ENCODE peak calls at places on chromosomes 2 and 18, in ten cellular contexts. T is Calu3; F is AG04450; W is A549; J is IMR-90; H is GM12864; S is MCF 10A; O is GM12865; Q is CD8-positive, alpha-beta T cell; C is transverse colon. U is an unnamed sample.

GRCh38 chr2:1626271-1626681 is 118.0 kb downstream of the PXDN start:
- DNase-seq in T (no peak), F (no peak), W (no peak), J (no peak), H (no peak), S (no peak), O (no peak), Q (no peak), C (no peak), U (no peak)

GRCh38 chr2:27723372-27724144 is 48.0 kb upstream of the MRPL33 start:
- DNase-seq in T (peak), F (peak), W (peak), J (peak), H (no peak), S (peak), O (peak), Q (peak), C (peak), U (peak)

GRCh38 chr2:70651727-70652126 is 98.1 kb upstream of the TGFA start:
- DNase-seq in T (no peak), F (no peak), W (no peak), J (no peak), H (no peak), S (no peak), O (no peak), Q (no peak), C (no peak), U (no peak)

GRCh38 chr18:50662177-50662576 is 102.3 kb downstream of the MAPK4 start:
- DNase-seq in T (no peak), F (no peak), W (peak), J (peak), H (peak), S (peak), O (peak), Q (no peak), C (no peak), U (peak)

GRCh38 chr2:217079165-217079564 is 219.3 kb upstream of the TNP1 start:
- DNase-seq in T (no peak), F (no peak), W (no peak), J (no peak), H (no peak), S (no peak), O (no peak), Q (no peak), C (no peak), U (no peak)

GRCh38 chr2:172102858-172103359 is at the start of gene DLX2:
- DNase-seq in T (peak), F (peak), W (peak), J (peak), H (peak), S (peak), O (peak), Q (peak), C (peak), U (peak)

GRCh38 chr2:76256689-76257088 is 546.0 kb upstream of the GCFC2 start:
- DNase-seq in T (no peak), F (no peak), W (peak), J (no peak), H (no peak), S (peak), O (no peak), Q (no peak), C (no peak), U (no peak)

GRCh38 chr2:224401641-224402342 is at the start of gene FAM124B:
- DNase-seq in T (no peak), F (peak), W (no peak), J (peak), H (peak), S (no peak), O (peak), Q (peak), C (peak), U (no peak)

GRCh38 chr2:195331124-195331523 is 325.9 kb upstream of the SLC39A10 start:
- DNase-seq in T (no peak), F (no peak), W (no peak), J (no peak), H (no peak), S (no peak), O (no peak), Q (no peak), C (peak), U (no peak)

GRCh38 chr2:11420190-11420589 is 45.8 kb downstream of the E2F6 start:
- DNase-seq in T (no peak), F (no peak), W (no peak), J (no peak), H (no peak), S (no peak), O (no peak), Q (no peak), C (no peak), U (no peak)

GRCh38 chr2:159149786-159150185 is 136.7 kb downstream of the WDSUB1 start:
- DNase-seq in T (no peak), F (no peak), W (no peak), J (no peak), H (no peak), S (no peak), O (no peak), Q (no peak), C (no peak), U (no peak)

GRCh38 chr2:241813080-241813805 is 4.2 kb downstream of the NEU4 start:
- DNase-seq in T (no peak), F (no peak), W (no peak), J (no peak), H (no peak), S (no peak), O (no peak), Q (peak), C (peak), U (peak)

GRCh38 chr18:34740101-34740500 is 30.0 kb downstream of the DTNA start:
- DNase-seq in T (no peak), F (no peak), W (no peak), J (no peak), H (no peak), S (no peak), O (no peak), Q (no peak), C (no peak), U (no peak)

GRCh38 chr2:169513926-169514325 is 4.4 kb downstream of the KLHL41 start:
- DNase-seq in T (no peak), F (no peak), W (no peak), J (no peak), H (no peak), S (no peak), O (no peak), Q (no peak), C (no peak), U (no peak)

GRCh38 chr2:96116424-96116878 is at the start of gene ADRA2B:
- DNase-seq in T (peak), F (no peak), W (peak), J (no peak), H (no peak), S (peak), O (peak), Q (peak), C (peak), U (peak)

GRCh38 chr2:95022309-95023221 is 2.9 kb upstream of the MAL start:
- DNase-seq in T (peak), F (peak), W (peak), J (peak), H (peak), S (peak), O (peak), Q (peak), C (peak), U (peak)

GRCh38 chr2:175926272-175926671 is 75.8 kb downstream of the LNPK start:
- DNase-seq in T (no peak), F (peak), W (no peak), J (peak), H (no peak), S (no peak), O (no peak), Q (no peak), C (no peak), U (no peak)

GRCh38 chr2:21011876-21012556 is 31.9 kb downstream of the APOB start:
- DNase-seq in T (no peak), F (no peak), W (no peak), J (no peak), H (no peak), S (no peak), O (no peak), Q (no peak), C (no peak), U (no peak)

GRCh38 chr2:160674076-160674630 is 180.5 kb upstream of the RBMS1 start:
- DNase-seq in T (no peak), F (no peak), W (no peak), J (no peak), H (no peak), S (no peak), O (no peak), Q (no peak), C (no peak), U (no peak)

DNA sequence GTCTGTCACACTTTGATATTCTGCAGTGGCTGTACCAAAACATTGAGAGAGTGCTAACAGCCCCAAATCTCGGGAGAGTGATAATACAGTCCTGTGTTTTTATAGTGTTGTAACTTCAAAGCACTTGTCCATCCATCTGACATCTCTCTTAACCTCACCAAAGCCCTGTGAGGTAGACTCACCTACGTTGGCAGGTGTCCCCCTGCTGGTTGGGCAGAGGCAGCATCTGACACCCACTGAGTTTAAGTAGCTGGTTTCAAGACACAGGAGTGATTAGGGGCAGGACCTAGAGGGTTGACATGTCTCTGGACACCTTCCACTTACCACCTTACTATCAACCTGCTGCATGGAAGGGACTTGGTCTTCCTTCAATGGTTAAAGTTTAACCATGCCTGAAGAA is 22.9 kb downstream of the COLEC12 start:
- DNase-seq in T (peak), F (no peak), W (peak), J (no peak), H (no peak), S (peak), O (peak), Q (no peak), C (no peak), U (peak)
- TF ChIP-seq CTCF in T (peak), F (no peak), W (no peak), J (no peak), H (peak), S (no peak), O (peak), Q (no peak), C (no peak), U (peak)

GRCh38 chr2:35989040-35989439 is 366.5 kb upstream of the CRIM1 start:
- DNase-seq in T (no peak), F (no peak), W (no peak), J (no peak), H (no peak), S (no peak), O (no peak), Q (no peak), C (no peak), U (no peak)

GRCh38 chr2:35986871-35987270 is 368.7 kb upstream of the CRIM1 start:
- DNase-seq in T (no peak), F (no peak), W (no peak), J (no peak), H (no peak), S (no peak), O (no peak), Q (no peak), C (no peak), U (no peak)

DNA sequence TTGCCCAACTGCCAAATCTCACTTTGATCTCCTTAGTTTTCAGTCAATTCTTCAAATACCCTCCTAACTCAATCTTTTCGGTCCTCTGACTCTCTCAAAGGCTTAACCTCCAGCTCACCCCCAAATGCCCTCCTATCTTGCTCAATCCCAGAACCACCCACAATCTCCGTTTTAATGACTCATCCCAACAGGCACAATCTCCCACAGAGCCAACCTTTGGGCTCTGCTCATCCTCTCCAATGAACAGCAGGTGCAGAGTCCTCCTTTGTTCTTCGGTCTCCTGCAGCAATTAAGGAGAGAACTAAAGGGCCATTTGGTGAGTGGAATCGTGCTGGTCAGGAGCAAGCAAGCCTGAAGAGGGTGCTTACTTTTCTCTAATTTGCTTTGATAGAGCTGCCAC is 366.1 kb upstream of the CRIM1 start:
- DNase-seq in T (peak), F (no peak), W (peak), J (no peak), H (no peak), S (peak), O (no peak), Q (no peak), C (no peak), U (no peak)
- TF ChIP-seq CTCF in T (no peak), F (no peak), W (no peak), J (no peak), H (no peak), S (no peak), O (no peak), Q (no peak), C (no peak), U (no peak)

DNA sequence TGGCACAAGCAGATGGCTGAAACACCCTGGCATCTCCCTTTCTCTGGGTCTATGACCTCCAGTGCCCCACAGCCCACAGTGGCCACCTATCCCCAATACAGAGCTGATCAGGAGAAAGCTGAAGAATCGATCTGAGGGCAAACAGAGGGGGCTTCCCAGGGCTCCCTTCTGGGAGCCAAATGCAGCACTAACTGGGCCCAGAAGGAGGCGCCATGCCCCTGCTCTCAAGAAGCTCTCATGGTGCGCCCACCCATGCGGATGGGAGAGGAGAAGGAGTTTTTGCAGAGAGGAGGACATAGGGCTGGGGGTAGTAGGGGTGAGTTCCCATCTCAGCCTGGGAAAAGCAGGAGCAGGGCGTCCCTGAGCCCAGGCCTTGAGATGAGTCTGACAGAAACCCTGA is 787.3 kb upstream of the RAB6C start:
- DNase-seq in T (no peak), F (no peak), W (no peak), J (no peak), H (no peak), S (no peak), O (no peak), Q (no peak), C (no peak), U (no peak)
- TF ChIP-seq CTCF in T (no peak), F (no peak), W (no peak), J (no peak), H (peak), S (no peak), O (peak), Q (no peak), C (no peak), U (no peak)

GRCh38 chr2:113829270-113829669 is 60.6 kb upstream of the ACTR3 start:
- DNase-seq in T (no peak), F (no peak), W (no peak), J (no peak), H (no peak), S (no peak), O (no peak), Q (no peak), C (no peak), U (no peak)

GRCh38 chr2:113823729-113824595 is 65.9 kb upstream of the ACTR3 start:
- DNase-seq in T (no peak), F (no peak), W (no peak), J (no peak), H (no peak), S (no peak), O (no peak), Q (no peak), C (no peak), U (no peak)

GRCh38 chr2:113827426-113827825 is 62.5 kb upstream of the ACTR3 start:
- DNase-seq in T (no peak), F (no peak), W (no peak), J (no peak), H (no peak), S (no peak), O (no peak), Q (no peak), C (no peak), U (no peak)

GRCh38 chr2:113828086-113828742 is 61.7 kb upstream of the ACTR3 start:
- DNase-seq in T (no peak), F (no peak), W (no peak), J (no peak), H (no peak), S (no peak), O (no peak), Q (no peak), C (no peak), U (no peak)

DNA sequence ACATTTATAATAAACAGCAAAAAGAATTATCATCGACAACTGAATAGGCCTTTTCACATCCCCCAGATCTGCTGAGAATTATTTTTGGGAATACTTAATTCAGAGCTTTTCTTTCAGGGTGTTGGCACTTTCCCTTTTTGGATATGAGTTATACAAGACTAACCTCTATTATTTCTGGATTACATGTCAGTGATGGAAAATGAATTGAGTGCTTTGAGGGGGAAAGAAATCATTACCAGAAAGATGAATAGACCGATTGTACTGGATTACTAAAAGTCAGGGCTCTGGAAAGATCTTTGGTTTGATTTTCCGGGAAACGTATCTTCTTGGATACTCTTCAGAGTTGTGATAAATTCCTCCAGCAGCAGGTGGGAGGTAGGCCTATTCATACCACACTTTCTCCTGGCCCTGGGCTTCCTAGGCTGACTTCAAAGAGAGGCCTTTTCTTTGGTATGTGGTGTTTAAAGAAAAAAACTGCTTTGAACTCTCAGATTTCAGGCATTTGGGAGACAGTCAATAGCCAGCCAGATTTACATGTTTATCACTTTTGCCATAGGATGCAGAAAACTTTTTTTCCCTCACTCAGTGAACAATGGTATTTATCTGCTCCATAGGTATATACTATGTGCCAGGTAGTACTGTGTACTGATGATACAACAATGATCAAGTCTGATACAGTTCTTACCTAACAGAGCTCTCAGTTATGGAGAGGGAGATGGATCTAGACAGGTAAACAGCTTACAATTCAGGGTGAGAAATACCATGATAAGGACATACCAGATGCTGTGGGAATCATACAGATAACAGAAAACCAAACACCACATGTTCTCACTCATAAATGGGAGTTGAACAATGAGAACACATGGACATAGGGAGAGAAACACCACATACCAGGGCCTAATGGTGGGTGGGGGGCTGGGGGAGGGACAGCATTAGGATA is 63.3 kb upstream of the ACTR3 start:
- DNase-seq in T (no peak), F (no peak), W (no peak), J (no peak), H (no peak), S (no peak), O (no peak), Q (no peak), C (no peak), U (no peak)
- TF ChIP-seq CTCF in T (no peak), F (no peak), W (no peak), J (no peak), H (no peak), S (no peak), O (no peak), Q (no peak), C (no peak), U (no peak)

GRCh38 chr18:22102948-22103663 is 66.3 kb upstream of the GATA6 start:
- DNase-seq in T (no peak), F (no peak), W (no peak), J (no peak), H (no peak), S (no peak), O (peak), Q (no peak), C (no peak), U (no peak)

GRCh38 chr18:22106536-22107292 is 62.7 kb upstream of the GATA6 start:
- DNase-seq in T (peak), F (no peak), W (peak), J (peak), H (no peak), S (peak), O (no peak), Q (no peak), C (no peak), U (no peak)

GRCh38 chr18:22101731-22102130 is 67.7 kb upstream of the GATA6 start:
- DNase-seq in T (no peak), F (no peak), W (no peak), J (no peak), H (no peak), S (no peak), O (no peak), Q (no peak), C (no peak), U (no peak)

GRCh38 chr18:22099925-22100324 is 69.5 kb upstream of the GATA6 start:
- DNase-seq in T (no peak), F (no peak), W (no peak), J (no peak), H (no peak), S (no peak), O (no peak), Q (no peak), C (no peak), U (no peak)

DNA sequence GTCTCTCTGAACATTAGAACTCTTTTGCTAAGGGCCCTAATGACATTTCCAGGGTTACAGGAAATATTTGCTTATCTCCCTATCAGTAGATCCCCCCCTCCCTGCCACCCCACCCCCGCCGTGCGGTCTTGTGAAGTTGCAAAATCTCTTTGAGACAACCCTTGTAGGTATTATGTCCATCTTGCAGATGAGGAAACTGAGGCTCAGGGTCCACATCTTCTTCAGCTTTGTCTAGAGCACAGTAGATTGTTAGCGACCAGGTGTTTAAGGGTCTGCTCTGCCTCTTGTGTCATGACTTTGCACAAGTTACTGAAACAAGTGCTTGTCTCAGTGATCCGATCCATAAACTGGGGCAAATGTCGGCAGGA is 65.7 kb upstream of the GATA6 start:
- DNase-seq in T (no peak), F (no peak), W (no peak), J (no peak), H (no peak), S (no peak), O (no peak), Q (no peak), C (no peak), U (no peak)
- TF ChIP-seq CTCF in T (no peak), F (no peak), W (no peak), J (no peak), H (no peak), S (no peak), O (no peak), Q (no peak), C (no peak), U (no peak)

GRCh38 chr2:8303322-8303832 is 378.5 kb upstream of the ID2 start:
- DNase-seq in T (no peak), F (no peak), W (no peak), J (no peak), H (peak), S (no peak), O (peak), Q (peak), C (peak), U (peak)
- TF ChIP-seq CTCF in T (no peak), F (no peak), W (no peak), J (no peak), H (peak), S (no peak), O (peak), Q (peak), C (no peak), U (no peak)

GRCh38 chr2:8312221-8312620 is 369.6 kb upstream of the ID2 start:
- DNase-seq in T (no peak), F (no peak), W (no peak), J (no peak), H (no peak), S (no peak), O (peak), Q (no peak), C (no peak), U (no peak)
- TF ChIP-seq CTCF in T (no peak), F (no peak), W (no peak), J (no peak), H (no peak), S (no peak), O (no peak), Q (no peak), C (no peak), U (no peak)

DNA sequence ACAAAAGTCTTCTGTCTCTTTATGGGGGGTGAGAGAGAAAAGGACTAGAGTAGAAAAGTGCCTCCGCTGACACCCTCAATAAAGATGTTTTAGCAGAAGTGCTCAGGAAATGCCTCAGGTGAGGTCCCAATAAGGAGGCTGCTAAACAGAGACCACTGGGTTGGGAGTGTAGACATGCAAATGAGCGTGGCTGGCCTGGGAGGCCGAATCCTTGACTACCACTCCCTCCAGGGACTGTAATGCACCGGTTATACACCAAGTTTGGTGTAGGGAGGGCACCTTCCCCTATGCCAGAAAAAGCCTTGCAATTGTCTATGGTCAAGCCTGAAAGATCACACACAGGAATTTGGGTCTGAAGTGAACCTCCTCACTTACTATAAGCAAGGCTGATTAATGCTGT is 1.8 kb downstream of the TMX3 start:
- DNase-seq in T (no peak), F (no peak), W (no peak), J (no peak), H (no peak), S (no peak), O (peak), Q (no peak), C (no peak), U (no peak)
- TF ChIP-seq CTCF in T (no peak), F (no peak), W (no peak), J (no peak), H (no peak), S (no peak), O (no peak), Q (no peak), C (no peak), U (no peak)